ENCODE peak calls at places on chromosome 17, in nine cellular contexts. One of them, this sample, is unnamed.

GRCh38 chr17:692116-692515 is 22.5 kb downstream of the VPS53 start:
- DNase-seq in lower leg skin: no peak
- DNase-seq in GM13976: no peak
- DNase-seq in transverse colon: no peak
- DNase-seq in adrenal gland: no peak
- DNase-seq in psoas muscle: no peak
- DNase-seq in GM13977: no peak
- DNase-seq in dorsolateral prefrontal cortex: no peak
- DNase-seq in tibial nerve: no peak
- DNase-seq in this sample: no peak

GRCh38 chr17:21282850-21283249 is 1.7 kb upstream of the MAP2K3 start:
- DNase-seq in lower leg skin: no peak
- DNase-seq in GM13976: no peak
- DNase-seq in transverse colon: no peak
- DNase-seq in adrenal gland: peak; percentile 25
- DNase-seq in psoas muscle: no peak
- DNase-seq in GM13977: no peak
- DNase-seq in dorsolateral prefrontal cortex: no peak
- DNase-seq in tibial nerve: no peak
- DNase-seq in this sample: no peak

GRCh38 chr17:41864498-41864836 is 756 bp downstream of the KLHL11 start:
- DNase-seq in lower leg skin: no peak
- DNase-seq in GM13976: no peak
- DNase-seq in transverse colon: no peak
- DNase-seq in adrenal gland: no peak
- DNase-seq in psoas muscle: no peak
- DNase-seq in GM13977: no peak
- DNase-seq in dorsolateral prefrontal cortex: no peak
- DNase-seq in tibial nerve: no peak
- DNase-seq in this sample: peak; percentile 86

GRCh38 chr17:40443988-40444899 is 994 bp downstream of the IGFBP4 start:
- DNase-seq in lower leg skin: no peak
- DNase-seq in GM13976: no peak
- DNase-seq in transverse colon: peak; percentile 27
- DNase-seq in adrenal gland: no peak
- DNase-seq in psoas muscle: no peak
- DNase-seq in GM13977: no peak
- DNase-seq in dorsolateral prefrontal cortex: no peak
- DNase-seq in tibial nerve: no peak
- DNase-seq in this sample: no peak

GRCh38 chr17:77352996-77353395 is 212.2 kb downstream of the SEC14L1 start:
- DNase-seq in lower leg skin: peak; percentile 8
- DNase-seq in GM13976: no peak
- DNase-seq in transverse colon: no peak
- DNase-seq in adrenal gland: peak; percentile 16
- DNase-seq in psoas muscle: no peak
- DNase-seq in GM13977: no peak
- DNase-seq in dorsolateral prefrontal cortex: peak; percentile 6
- DNase-seq in tibial nerve: peak; percentile 4
- DNase-seq in this sample: peak; percentile 53

GRCh38 chr17:82282239-82283207 is 9.0 kb upstream of the CSNK1D start:
- DNase-seq in lower leg skin: no peak
- DNase-seq in GM13976: no peak
- DNase-seq in transverse colon: no peak
- DNase-seq in adrenal gland: no peak
- DNase-seq in psoas muscle: no peak
- DNase-seq in GM13977: no peak
- DNase-seq in dorsolateral prefrontal cortex: no peak
- DNase-seq in tibial nerve: no peak
- DNase-seq in this sample: no peak

GRCh38 chr17:1072551-1072961 is 75.6 kb downstream of the TIMM22 start:
- DNase-seq in lower leg skin: no peak
- DNase-seq in GM13976: no peak
- DNase-seq in transverse colon: no peak
- DNase-seq in adrenal gland: no peak
- DNase-seq in psoas muscle: peak; percentile 6
- DNase-seq in GM13977: no peak
- DNase-seq in dorsolateral prefrontal cortex: no peak
- DNase-seq in tibial nerve: no peak
- DNase-seq in this sample: no peak

GRCh38 chr17:2030779-2031163 is 818 bp downstream of the DPH1 start:
- DNase-seq in lower leg skin: no peak
- DNase-seq in GM13976: no peak
- DNase-seq in transverse colon: peak; percentile 61
- DNase-seq in adrenal gland: peak; percentile 56
- DNase-seq in psoas muscle: no peak
- DNase-seq in GM13977: no peak
- DNase-seq in dorsolateral prefrontal cortex: no peak
- DNase-seq in tibial nerve: no peak
- DNase-seq in this sample: no peak

GRCh38 chr17:57551321-57552079 is 193.6 kb downstream of the CCDC182 start:
- DNase-seq in lower leg skin: no peak
- DNase-seq in GM13976: peak; percentile 72
- DNase-seq in transverse colon: peak; percentile 82
- DNase-seq in adrenal gland: no peak
- DNase-seq in psoas muscle: no peak
- DNase-seq in GM13977: peak; percentile 65
- DNase-seq in dorsolateral prefrontal cortex: no peak
- DNase-seq in tibial nerve: no peak
- DNase-seq in this sample: no peak

GRCh38 chr17:57553991-57554825 is 190.9 kb downstream of the CCDC182 start:
- DNase-seq in lower leg skin: no peak
- DNase-seq in GM13976: no peak
- DNase-seq in transverse colon: peak; percentile 20
- DNase-seq in adrenal gland: no peak
- DNase-seq in psoas muscle: no peak
- DNase-seq in GM13977: no peak
- DNase-seq in dorsolateral prefrontal cortex: no peak
- DNase-seq in tibial nerve: no peak
- DNase-seq in this sample: no peak

GRCh38 chr17:57554826-57555635 is 190.1 kb downstream of the CCDC182 start:
- DNase-seq in lower leg skin: no peak
- DNase-seq in GM13976: no peak
- DNase-seq in transverse colon: no peak
- DNase-seq in adrenal gland: no peak
- DNase-seq in psoas muscle: no peak
- DNase-seq in GM13977: no peak
- DNase-seq in dorsolateral prefrontal cortex: no peak
- DNase-seq in tibial nerve: no peak
- DNase-seq in this sample: no peak

GRCh38 chr17:57552114-57552601 is 192.9 kb downstream of the CCDC182 start:
- DNase-seq in lower leg skin: no peak
- DNase-seq in GM13976: peak; percentile 82
- DNase-seq in transverse colon: peak; percentile 39
- DNase-seq in adrenal gland: no peak
- DNase-seq in psoas muscle: no peak
- DNase-seq in GM13977: peak; percentile 72
- DNase-seq in dorsolateral prefrontal cortex: no peak
- DNase-seq in tibial nerve: no peak
- DNase-seq in this sample: no peak

DNA sequence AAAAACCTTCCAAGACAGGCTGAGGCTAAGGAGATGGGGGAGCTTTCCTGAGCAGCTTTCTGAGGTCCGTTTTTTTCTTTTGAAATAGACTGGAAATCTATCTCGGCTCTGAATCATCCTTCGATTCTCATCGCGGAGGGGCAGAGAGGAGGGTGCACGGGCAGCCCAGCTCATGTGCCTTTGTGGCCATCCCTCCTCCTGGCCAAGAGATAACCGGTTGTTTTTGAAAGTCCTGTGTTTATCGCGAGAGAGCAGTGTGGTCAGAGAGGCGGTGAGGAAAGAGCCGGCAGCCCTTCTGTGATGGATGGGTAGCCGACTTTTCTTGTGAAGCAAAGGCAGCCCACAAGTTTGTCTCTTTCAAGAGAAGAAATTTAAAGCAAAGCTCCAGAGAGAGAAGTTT is 191.6 kb downstream of the CCDC182 start:
- DNase-seq in lower leg skin: no peak
- DNase-seq in GM13976: no peak
- DNase-seq in transverse colon: no peak
- DNase-seq in adrenal gland: peak; percentile 77
- DNase-seq in psoas muscle: no peak
- DNase-seq in GM13977: no peak
- DNase-seq in dorsolateral prefrontal cortex: no peak
- DNase-seq in tibial nerve: no peak
- DNase-seq in this sample: no peak
- TF ChIP-seq CTCF in lower leg skin: no peak
- TF ChIP-seq CTCF in GM13976: no peak
- TF ChIP-seq CTCF in transverse colon: no peak
- TF ChIP-seq CTCF in adrenal gland: no peak
- TF ChIP-seq CTCF in psoas muscle: no peak
- TF ChIP-seq CTCF in GM13977: no peak
- TF ChIP-seq CTCF in dorsolateral prefrontal cortex: no peak
- TF ChIP-seq CTCF in tibial nerve: no peak
- TF ChIP-seq CTCF in this sample: no peak

GRCh38 chr17:29567362-29568330 is 809 bp upstream of the ABHD15 start:
- DNase-seq in lower leg skin: peak; percentile 29
- DNase-seq in GM13976: peak; percentile 87
- DNase-seq in transverse colon: peak; percentile 80
- DNase-seq in adrenal gland: peak; percentile 60
- DNase-seq in psoas muscle: peak; percentile 66
- DNase-seq in GM13977: peak; percentile 92
- DNase-seq in dorsolateral prefrontal cortex: peak; percentile 8
- DNase-seq in tibial nerve: peak; percentile 59
- DNase-seq in this sample: peak; percentile 86

GRCh38 chr17:29566473-29567361 is at the start of gene ABHD15:
- DNase-seq in lower leg skin: peak; percentile 36
- DNase-seq in GM13976: peak; percentile 74
- DNase-seq in transverse colon: peak; percentile 84
- DNase-seq in adrenal gland: peak; percentile 65
- DNase-seq in psoas muscle: peak; percentile 79
- DNase-seq in GM13977: peak; percentile 81
- DNase-seq in dorsolateral prefrontal cortex: no peak
- DNase-seq in tibial nerve: peak; percentile 50
- DNase-seq in this sample: peak; percentile 88

GRCh38 chr17:29568331-29569244 is at the start of gene TP53I13:
- DNase-seq in lower leg skin: peak; percentile 84
- DNase-seq in GM13976: peak; percentile 92
- DNase-seq in transverse colon: peak; percentile 94
- DNase-seq in adrenal gland: peak; percentile 86
- DNase-seq in psoas muscle: peak; percentile 91
- DNase-seq in GM13977: peak; percentile 96
- DNase-seq in dorsolateral prefrontal cortex: peak; percentile 67
- DNase-seq in tibial nerve: peak; percentile 79
- DNase-seq in this sample: peak; percentile 93

GRCh38 chr17:29563816-29564215 is 3.0 kb downstream of the ABHD15 start:
- DNase-seq in lower leg skin: no peak
- DNase-seq in GM13976: peak; percentile 12
- DNase-seq in transverse colon: no peak
- DNase-seq in adrenal gland: no peak
- DNase-seq in psoas muscle: no peak
- DNase-seq in GM13977: no peak
- DNase-seq in dorsolateral prefrontal cortex: no peak
- DNase-seq in tibial nerve: no peak
- DNase-seq in this sample: no peak

DNA sequence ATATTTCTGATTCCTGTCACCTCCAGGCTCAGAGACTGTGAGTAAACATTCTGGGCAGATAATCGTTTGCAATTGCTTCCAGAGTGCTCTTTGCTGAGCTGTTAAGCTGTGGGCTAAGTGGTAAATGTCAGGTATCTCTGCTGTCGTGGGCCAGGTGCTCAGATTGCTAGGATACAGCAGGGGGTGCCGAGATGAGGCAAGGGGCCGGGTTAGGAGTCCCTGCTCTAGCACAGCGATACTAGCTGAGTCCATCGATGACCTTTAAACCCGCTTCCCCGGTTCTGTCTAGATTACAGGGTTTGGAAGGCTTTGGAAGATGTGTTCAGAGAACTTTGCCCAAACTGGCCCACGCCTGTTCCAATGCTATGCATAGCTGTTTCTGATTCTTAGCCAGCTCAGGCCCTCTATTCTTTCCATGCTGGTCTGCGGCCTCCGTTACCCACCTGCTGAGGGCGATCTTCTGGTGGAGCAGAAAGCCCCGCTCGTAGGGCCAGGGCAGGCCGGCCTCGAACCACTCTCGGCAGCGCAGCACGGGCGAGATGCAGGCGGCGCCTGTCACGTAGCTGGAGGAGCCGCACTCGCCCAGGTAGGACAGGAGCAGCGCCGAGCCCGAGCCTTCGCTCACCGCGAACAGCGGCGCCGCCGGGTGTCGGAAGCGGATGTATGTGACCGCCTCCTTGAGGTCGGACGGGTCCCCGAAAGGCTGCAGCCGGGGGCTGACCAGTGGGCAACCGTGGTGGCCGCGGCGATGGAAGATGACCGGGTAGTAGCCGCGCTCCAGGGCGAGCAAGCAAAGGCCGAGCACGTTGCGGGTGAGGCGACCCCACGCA is 979 bp downstream of the ABHD15 start:
- DNase-seq in lower leg skin: peak; percentile 16
- DNase-seq in GM13976: peak; percentile 77
- DNase-seq in transverse colon: peak; percentile 71
- DNase-seq in adrenal gland: peak; percentile 31
- DNase-seq in psoas muscle: peak; percentile 39
- DNase-seq in GM13977: peak; percentile 73
- DNase-seq in dorsolateral prefrontal cortex: no peak
- DNase-seq in tibial nerve: peak; percentile 24
- DNase-seq in this sample: peak; percentile 84
- TF ChIP-seq CTCF in lower leg skin: no peak
- TF ChIP-seq CTCF in GM13976: peak; percentile 3
- TF ChIP-seq CTCF in transverse colon: no peak
- TF ChIP-seq CTCF in adrenal gland: no peak
- TF ChIP-seq CTCF in psoas muscle: no peak
- TF ChIP-seq CTCF in GM13977: peak; percentile 25
- TF ChIP-seq CTCF in dorsolateral prefrontal cortex: no peak
- TF ChIP-seq CTCF in tibial nerve: no peak
- TF ChIP-seq CTCF in this sample: peak; percentile 33

GRCh38 chr17:67160791-67161190 is 84.2 kb downstream of the HELZ start:
- DNase-seq in lower leg skin: no peak
- DNase-seq in GM13976: no peak
- DNase-seq in transverse colon: no peak
- DNase-seq in adrenal gland: no peak
- DNase-seq in psoas muscle: no peak
- DNase-seq in GM13977: no peak
- DNase-seq in dorsolateral prefrontal cortex: no peak
- DNase-seq in tibial nerve: no peak
- DNase-seq in this sample: no peak

GRCh38 chr17:67162771-67163170 is 82.2 kb downstream of the HELZ start:
- DNase-seq in lower leg skin: no peak
- DNase-seq in GM13976: no peak
- DNase-seq in transverse colon: no peak
- DNase-seq in adrenal gland: no peak
- DNase-seq in psoas muscle: no peak
- DNase-seq in GM13977: no peak
- DNase-seq in dorsolateral prefrontal cortex: no peak
- DNase-seq in tibial nerve: no peak
- DNase-seq in this sample: no peak

GRCh38 chr17:67161573-67161972 is 83.4 kb downstream of the HELZ start:
- DNase-seq in lower leg skin: no peak
- DNase-seq in GM13976: no peak
- DNase-seq in transverse colon: no peak
- DNase-seq in adrenal gland: no peak
- DNase-seq in psoas muscle: no peak
- DNase-seq in GM13977: no peak
- DNase-seq in dorsolateral prefrontal cortex: no peak
- DNase-seq in tibial nerve: no peak
- DNase-seq in this sample: no peak

GRCh38 chr17:67156269-67157199 is 88.5 kb downstream of the HELZ start:
- DNase-seq in lower leg skin: no peak
- DNase-seq in GM13976: no peak
- DNase-seq in transverse colon: no peak
- DNase-seq in adrenal gland: no peak
- DNase-seq in psoas muscle: no peak
- DNase-seq in GM13977: no peak
- DNase-seq in dorsolateral prefrontal cortex: no peak
- DNase-seq in tibial nerve: no peak
- DNase-seq in this sample: no peak

GRCh38 chr17:67157732-67158639 is 87.0 kb downstream of the HELZ start:
- DNase-seq in lower leg skin: no peak
- DNase-seq in GM13976: peak; percentile 19
- DNase-seq in transverse colon: no peak
- DNase-seq in adrenal gland: no peak
- DNase-seq in psoas muscle: no peak
- DNase-seq in GM13977: peak; percentile 12
- DNase-seq in dorsolateral prefrontal cortex: no peak
- DNase-seq in tibial nerve: no peak
- DNase-seq in this sample: no peak
- TF ChIP-seq CTCF in lower leg skin: no peak
- TF ChIP-seq CTCF in GM13976: no peak
- TF ChIP-seq CTCF in transverse colon: no peak
- TF ChIP-seq CTCF in adrenal gland: peak; percentile 49
- TF ChIP-seq CTCF in psoas muscle: peak; percentile 45
- TF ChIP-seq CTCF in GM13977: peak; percentile 31
- TF ChIP-seq CTCF in dorsolateral prefrontal cortex: no peak
- TF ChIP-seq CTCF in tibial nerve: no peak
- TF ChIP-seq CTCF in this sample: peak; percentile 69

GRCh38 chr17:34980681-34981537 is 597 bp downstream of the LIG3 start:
- DNase-seq in lower leg skin: peak; percentile 57
- DNase-seq in GM13976: peak; percentile 94
- DNase-seq in transverse colon: peak; percentile 78
- DNase-seq in adrenal gland: peak; percentile 78
- DNase-seq in psoas muscle: peak; percentile 84
- DNase-seq in GM13977: peak; percentile 94
- DNase-seq in dorsolateral prefrontal cortex: peak; percentile 49
- DNase-seq in tibial nerve: peak; percentile 52
- DNase-seq in this sample: no peak
- TF ChIP-seq CTCF in lower leg skin: no peak
- TF ChIP-seq CTCF in GM13976: peak; percentile 56
- TF ChIP-seq CTCF in transverse colon: peak; percentile 46
- TF ChIP-seq CTCF in adrenal gland: peak; percentile 37
- TF ChIP-seq CTCF in psoas muscle: peak; percentile 17
- TF ChIP-seq CTCF in GM13977: peak; percentile 52
- TF ChIP-seq CTCF in dorsolateral prefrontal cortex: peak; percentile 20
- TF ChIP-seq CTCF in tibial nerve: no peak
- TF ChIP-seq CTCF in this sample: peak; percentile 50

This sample was measured in osteocyte.